ENCODE peak calls at places on chromosomes 1 and 21, in eight cellular contexts. A is ACHN, B is memory B cell, R is anterior cingulate cortex, O is GDM1, H is upper lobe of right lung, V is Kasumi-1, P is T47D. M is an unnamed sample.

GRCh38 chr1:160863422-160864131 is 890 bp upstream of the CD244 start:
- DNase-seq in A (no peak), B (no peak), R (no peak), O (no peak), H (no peak), V (no peak), P (no peak), M (no peak)

GRCh38 chr1:54850737-54851136 is 36.3 kb downstream of the DHCR24 start:
- DNase-seq in A (peak), B (no peak), R (no peak), O (no peak), H (no peak), V (no peak), P (no peak), M (no peak)

GRCh38 chr1:157107702-157108101 is 8.1 kb upstream of the ETV3L start:
- DNase-seq in A (no peak), B (no peak), R (no peak), O (no peak), H (peak), V (no peak), P (no peak), M (no peak)

GRCh38 chr21:33940164-33940563 is 24.6 kb upstream of the ATP5PO start:
- DNase-seq in A (no peak), B (no peak), R (no peak), O (peak), H (no peak), V (peak), P (no peak), M (no peak)

GRCh38 chr1:100606438-100606837 is 68.5 kb downstream of the GPR88 start:
- DNase-seq in A (peak), B (no peak), R (no peak), O (peak), H (no peak), V (no peak), P (peak), M (no peak)

GRCh38 chr1:193662030-193662429 is 475.6 kb upstream of the B3GALT2 start:
- DNase-seq in A (no peak), B (no peak), R (no peak), O (no peak), H (no peak), V (no peak), P (no peak), M (no peak)

GRCh38 chr1:88302843-88303486 is 381.1 kb upstream of the PKN2 start:
- DNase-seq in A (peak), B (peak), R (no peak), O (no peak), H (no peak), V (peak), P (peak), M (peak)

GRCh38 chr1:19009126-19009881 is 52.8 kb upstream of the IFFO2 start:
- DNase-seq in A (peak), B (no peak), R (no peak), O (no peak), H (no peak), V (no peak), P (no peak), M (no peak)

GRCh38 chr1:211952299-211952698 is 83.1 kb downstream of the INTS7 start:
- DNase-seq in A (no peak), B (no peak), R (no peak), O (no peak), H (no peak), V (no peak), P (no peak), M (no peak)

GRCh38 chr1:117698398-117699160 is 92.7 kb downstream of the TENT5C start:
- DNase-seq in A (no peak), B (no peak), R (no peak), O (no peak), H (no peak), V (no peak), P (no peak), M (no peak)

GRCh38 chr21:32467291-32467690 is 54.8 kb downstream of the EVA1C start:
- DNase-seq in A (no peak), B (no peak), R (no peak), O (no peak), H (peak), V (no peak), P (no peak), M (no peak)

GRCh38 chr1:111921948-111922347 is 67.5 kb downstream of the KCND3 start:
- DNase-seq in A (no peak), B (no peak), R (no peak), O (no peak), H (no peak), V (no peak), P (no peak), M (no peak)